ENCODE peak calls at places on chromosome 18, in six cellular contexts. P is SHP77, S is occipital lobe, U is EH, I is right cardiac atrium, G is H7. A is an unnamed sample.
A peak's percentile ranks its signal among the peaks of the same experiment; 100 is the strongest.

GRCh38 chr18:38575648-38576047 is 1010.0 kb upstream of the CELF4 start:
- DNase-seq in P (no peak), S (no peak), U (no peak), I (no peak), G (no peak), A (no peak)

GRCh38 chr18:74522635-74523548 is 11.4 kb upstream of the CNDP1 start:
- DNase-seq in P (peak; percentile 32), S (no peak), U (no peak), I (no peak), G (no peak), A (no peak)

GRCh38 chr18:12783524-12783923 is 80.7 kb downstream of the PSMG2 start:
- DNase-seq in P (no peak), S (no peak), U (no peak), I (no peak), G (no peak), A (no peak)

GRCh38 chr18:500556-501405 is at the start of gene COLEC12:
- DNase-seq in P (no peak), S (no peak), U (peak; percentile 28), I (peak; percentile 32), G (peak; percentile 93), A (no peak)

GRCh38 chr18:79515331-79515730 is 119.6 kb downstream of the NFATC1 start:
- DNase-seq in P (no peak), S (no peak), U (no peak), I (no peak), G (peak; percentile 59), A (no peak)

GRCh38 chr18:28086530-28087172 is 90.3 kb downstream of the CDH2 start:
- DNase-seq in P (no peak), S (no peak), U (peak; percentile 63), I (no peak), G (no peak), A (no peak)

GRCh38 chr18:39591647-39592046 is 2026.0 kb upstream of the CELF4 start:
- DNase-seq in P (no peak), S (no peak), U (no peak), I (no peak), G (peak; percentile 56), A (no peak)

GRCh38 chr18:45677408-45677807 is 46.6 kb upstream of the SLC14A1 start:
- DNase-seq in P (no peak), S (no peak), U (no peak), I (no peak), G (no peak), A (no peak)

GRCh38 chr18:73235491-73235890 is 367.7 kb upstream of the NETO1 start:
- DNase-seq in P (no peak), S (no peak), U (peak; percentile 86), I (no peak), G (no peak), A (peak; percentile 80)

GRCh38 chr18:80115035-80115434 is 6.0 kb downstream of the ADNP2 start:
- DNase-seq in P (no peak), S (no peak), U (no peak), I (no peak), G (no peak), A (no peak)

GRCh38 chr18:55100817-55101457 is 141.7 kb upstream of the CCDC68 start:
- DNase-seq in P (no peak), S (no peak), U (peak; percentile 75), I (no peak), G (no peak), A (peak; percentile 35)

A was measured in RKO.